ENCODE peak calls at places on chromosomes 13 and 19, in five cellular contexts. P is left lung, H is cardiac fibroblast, W is cardiac muscle cell, F is lower leg skin. D is an unnamed sample.

GRCh38 chr13:54637377-54637776 is 1608.8 kb downstream of the OLFM4 start:
- DNase-seq in F (no peak), H (peak; percentile 13), P (no peak), W (peak; percentile 82), D (peak; percentile 13)

GRCh38 chr19:55527197-55528029 is 9.5 kb downstream of the SBK2 start:
- DNase-seq in F (no peak), P (no peak), W (no peak), H (no peak), D (no peak)

GRCh38 chr19:554817-555216 is 11.0 kb downstream of the GZMM start:
- DNase-seq in H (no peak), F (no peak), P (no peak), W (no peak), D (no peak)

GRCh38 chr13:111270765-111271164 is 49.7 kb upstream of the TEX29 start:
- DNase-seq in P (no peak), F (no peak), H (peak; percentile 69), W (no peak), D (peak; percentile 59)

GRCh38 chr19:35730326-35730725 is 11.9 kb downstream of the IGFLR1 start:
- DNase-seq in F (no peak), P (no peak), W (no peak), H (no peak), D (no peak)

GRCh38 chr13:37364024-37364423 is 234.5 kb downstream of the POSTN start:
- DNase-seq in P (no peak), F (no peak), H (peak; percentile 35), W (no peak), D (no peak)

GRCh38 chr13:111219306-111219705 is 101.1 kb upstream of the TEX29 start:
- DNase-seq in H (peak; percentile 91), P (no peak), F (no peak), W (no peak), D (peak; percentile 97)

GRCh38 chr13:65841156-65841555 is 1389.0 kb downstream of the PCDH9 start:
- DNase-seq in W (no peak), P (no peak), H (no peak), F (no peak), D (peak; percentile 38)

GRCh38 chr13:56906909-56907308 is 233.8 kb upstream of the PRR20A start:
- DNase-seq in W (no peak), P (no peak), F (no peak), H (no peak), D (no peak)

GRCh38 chr19:35404879-35405622 is 34.2 kb downstream of the GPR42 start:
- DNase-seq in H (peak; percentile 97), W (no peak), P (no peak), F (no peak), D (peak; percentile 89)

GRCh38 chr13:22000191-22000590 is 329.3 kb downstream of the FGF9 start:
- DNase-seq in P (no peak), H (no peak), F (no peak), W (no peak), D (no peak)

GRCh38 chr13:33662392-33662791 is 155.6 kb upstream of the RFC3 start:
- DNase-seq in W (no peak), F (no peak), H (no peak), P (no peak), D (no peak)

GRCh38 chr19:4097501-4097900 is 26.4 kb downstream of the MAP2K2 start:
- DNase-seq in H (no peak), P (no peak), F (no peak), W (no peak), D (no peak)

GRCh38 chr13:97308735-97309429 is 86.7 kb downstream of the MBNL2 start:
- DNase-seq in P (no peak), F (no peak), W (no peak), H (peak; percentile 33), D (no peak)

GRCh38 chr19:45087531-45087930 is 5.4 kb upstream of the PPP1R37 start:
- DNase-seq in H (no peak), F (no peak), P (no peak), W (no peak), D (no peak)

GRCh38 chr13:94033098-94033497 is 446.4 kb downstream of the DCT start:
- DNase-seq in P (no peak), W (no peak), F (no peak), H (no peak), D (no peak)

GRCh38 chr19:5189318-5189607 is 151.3 kb downstream of the PTPRS start:
- DNase-seq in H (no peak), F (no peak), P (no peak), W (no peak), D (no peak)
- H3K4me3 ChIP-seq in H (no peak overlapping the region), F (no peak overlapping the region), P (no peak overlapping the region), W (no peak overlapping the region), D (no peak overlapping the region)

DNA sequence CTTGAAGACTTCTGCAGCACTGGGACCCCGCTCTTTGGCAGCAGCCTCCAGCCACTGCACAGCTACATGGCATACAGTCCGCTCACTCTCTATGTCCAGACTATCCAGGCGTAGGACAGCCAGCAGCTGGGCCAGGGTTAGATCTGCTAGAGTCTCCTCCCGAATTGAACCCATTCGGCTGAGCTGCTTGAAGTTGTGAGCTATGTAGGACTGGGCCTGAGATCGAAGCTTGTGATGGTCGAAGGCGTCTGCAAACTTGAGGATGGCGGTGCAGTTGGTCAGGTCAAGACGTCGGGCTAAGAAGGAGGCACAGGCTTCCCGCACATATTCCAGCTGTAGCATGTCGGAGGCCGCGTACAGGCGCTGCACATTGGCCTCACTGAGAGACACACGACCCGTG is 900 bp downstream of the KBTBD7 start:
- DNase-seq in W (no peak), F (no peak), P (no peak), H (no peak), D (no peak)
- H3K4me3 ChIP-seq in W (peak overlapping the region; percentile 49), F (no peak overlapping the region), P (peak overlapping the region; percentile 67), H (peak overlapping the region; percentile 63), D (peak overlapping the region; percentile 61)

DNA sequence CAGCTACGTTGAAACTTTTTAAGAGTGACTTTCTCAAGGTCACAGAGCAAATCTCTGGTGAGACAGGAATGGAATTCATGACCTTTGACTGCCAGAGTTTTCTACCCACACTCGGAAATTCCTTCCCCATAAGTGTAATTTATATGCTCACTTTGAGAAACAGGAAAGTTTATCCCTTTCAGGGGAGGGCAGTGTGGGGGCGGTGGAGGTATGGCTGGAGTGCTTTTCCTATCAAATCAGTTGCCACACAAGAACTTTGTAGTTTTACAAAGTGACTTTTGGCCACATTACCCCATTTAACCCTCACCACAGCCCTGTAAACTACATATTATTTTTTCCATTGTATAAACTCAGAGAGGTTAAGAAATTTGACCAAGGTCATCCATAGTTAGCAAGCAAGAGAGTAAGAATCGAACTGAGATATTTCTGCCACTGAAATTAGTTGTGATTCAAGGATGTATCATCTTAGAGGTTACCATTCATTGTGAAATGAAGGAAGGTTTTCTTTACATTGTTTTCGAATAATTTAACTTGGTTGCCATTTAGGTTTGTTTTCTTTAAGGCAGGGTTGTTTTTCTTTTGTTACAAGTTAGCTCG is 5.9 kb downstream of the KLF12 start:
- DNase-seq in P (no peak), F (no peak), W (peak; percentile 36), H (peak; percentile 66), D (peak; percentile 83)
- H3K4me3 ChIP-seq in P (no peak overlapping the region), F (no peak overlapping the region), W (no peak overlapping the region), H (no peak overlapping the region), D (no peak overlapping the region)

DNA sequence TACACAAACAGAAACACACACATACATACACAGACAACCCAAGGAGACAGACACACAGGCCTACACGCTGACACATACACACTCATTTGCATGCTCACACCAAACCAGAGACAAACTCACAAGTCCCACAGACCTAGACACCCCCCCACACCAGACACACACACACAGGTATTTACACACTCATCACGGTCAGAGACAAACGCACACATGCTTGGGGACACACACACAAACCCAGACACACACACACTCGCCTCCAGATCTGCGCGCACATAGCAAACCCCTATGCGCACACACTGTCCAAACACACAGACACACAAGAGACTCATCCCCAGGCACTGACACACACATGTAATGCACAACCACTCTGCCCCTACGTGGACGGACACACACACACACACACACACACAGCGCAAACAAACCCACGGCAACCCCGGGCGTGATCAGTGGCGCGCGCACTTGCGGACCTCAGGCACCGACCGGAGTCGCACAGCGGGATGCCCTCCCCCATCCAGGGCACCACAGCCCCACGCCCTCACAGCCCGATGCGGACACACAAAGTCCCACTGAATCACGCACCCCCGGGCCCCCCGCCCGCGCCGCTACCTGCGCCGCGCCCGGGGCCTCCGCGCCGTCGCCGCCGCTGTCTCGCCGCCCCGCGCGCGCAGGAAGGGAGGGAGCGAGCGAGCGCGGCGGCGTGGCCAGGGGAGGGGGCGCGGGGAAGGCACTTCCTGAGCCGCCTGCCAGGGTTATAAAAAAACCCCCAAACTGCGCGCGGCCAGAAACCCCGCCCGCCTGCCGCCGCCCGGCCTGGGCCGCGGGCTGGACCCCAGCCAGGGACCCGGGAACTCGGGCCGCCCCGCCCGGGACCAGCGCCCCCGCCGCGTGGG is at the start of gene ADAMTS10:
- DNase-seq in H (peak; percentile 58), W (peak; percentile 69), F (no peak), P (no peak), D (peak; percentile 52)
- H3K4me3 ChIP-seq in H (peak within 1 kb of the TSS; percentile 70), W (peak within 1 kb of the TSS; percentile 49), F (peak within 1 kb of the TSS; percentile 48), P (peak within 1 kb of the TSS; percentile 47), D (peak within 1 kb of the TSS; percentile 85)

GRCh38 chr19:11548315-11548700 is 9.7 kb downstream of the CNN1 start:
- DNase-seq in F (no peak), W (no peak), H (no peak), P (no peak), D (no peak)
- H3K4me3 ChIP-seq in F (no peak overlapping the region), W (no peak overlapping the region), H (no peak overlapping the region), P (no peak overlapping the region), D (no peak overlapping the region)

DNA sequence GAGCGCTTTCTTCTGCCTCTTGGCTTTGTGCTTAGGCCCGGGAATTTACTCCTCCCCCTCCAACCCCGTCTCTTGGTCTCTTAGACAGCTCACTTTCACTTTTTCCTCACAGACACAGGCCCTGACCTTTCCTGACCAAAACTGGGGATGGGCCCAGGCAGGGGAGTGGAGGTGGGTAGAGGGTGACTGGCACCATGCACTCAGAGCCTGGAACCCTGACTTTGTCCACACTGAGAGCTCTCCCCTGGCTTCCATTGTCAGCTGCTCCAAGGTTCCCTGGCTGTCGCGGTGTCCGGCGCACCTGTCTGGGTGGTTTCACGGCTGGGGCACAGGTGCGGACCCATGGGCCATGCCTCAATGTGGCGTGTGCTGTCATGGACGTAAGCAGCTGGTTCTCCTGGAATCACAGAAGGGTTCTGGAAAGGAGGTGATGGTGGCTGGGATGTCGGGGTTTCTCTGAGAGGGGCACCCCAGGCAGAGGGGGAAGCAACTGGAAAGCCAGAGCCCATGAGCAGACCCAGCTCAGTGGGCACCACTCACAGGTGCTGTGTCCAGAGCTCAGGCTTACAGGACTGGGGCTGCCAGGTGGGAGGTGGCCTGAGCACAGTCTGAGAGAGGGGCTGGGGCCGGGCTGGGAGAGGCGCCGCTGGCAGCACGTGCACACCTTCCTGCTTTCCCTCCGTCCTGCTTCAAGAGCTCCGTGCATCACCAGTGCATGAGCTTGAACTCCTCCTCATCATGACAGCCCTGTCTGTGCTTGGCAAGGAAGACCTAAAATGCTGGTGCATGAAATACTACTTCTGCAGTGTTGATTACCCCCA is 28.0 kb upstream of the C1QTNF9 start:
- DNase-seq in P (no peak), H (no peak), W (no peak), F (no peak), D (no peak)
- H3K4me3 ChIP-seq in P (no peak overlapping the region), H (no peak overlapping the region), W (no peak overlapping the region), F (no peak overlapping the region), D (no peak overlapping the region)

D was measured in choroid plexus epithelial cell.